ENCODE peak calls at places on chromosomes 7 and 10, in five cellular contexts. A is IMR-90, X is NT2/D1, Q is SK-N-SH, S is mesendoderm. K is an unnamed sample.
A peak's percentile ranks its signal among the peaks of the same experiment; 100 is the strongest.

GRCh38 chr10:126872768-126873167 is 32.5 kb upstream of the DOCK1 start:
- DNase-seq in A (no peak), X (peak; percentile 60), Q (no peak), S (peak; percentile 68), K (peak; percentile 31)

GRCh38 chr10:47040041-47040491 is 128.8 kb downstream of the PTPN20 start:
- DNase-seq in A (no peak), X (no peak), Q (no peak), S (no peak), K (no peak)

GRCh38 chr10:75982611-75983369 is 551.4 kb downstream of the LRMDA start:
- DNase-seq in A (peak; percentile 6), X (no peak), Q (no peak), S (no peak), K (no peak)

GRCh38 chr10:80133221-80133620 is 691 bp downstream of the PLAC9 start:
- DNase-seq in A (no peak), X (no peak), Q (no peak), S (no peak), K (no peak)

GRCh38 chr10:49791100-49791499 is 29.0 kb upstream of the OGDHL start:
- DNase-seq in A (no peak), X (no peak), Q (no peak), S (peak; percentile 37), K (no peak)

GRCh38 chr7:38171558-38172403 is 6.3 kb upstream of the STARD3NL start:
- DNase-seq in A (no peak), X (no peak), Q (no peak), S (no peak), K (no peak)

GRCh38 chr7:154497751-154498150 is 445.6 kb downstream of the DPP6 start:
- DNase-seq in A (no peak), X (no peak), Q (no peak), S (no peak), K (no peak)

GRCh38 chr7:132592238-132592946 is 16.1 kb upstream of the PLXNA4 start:
- DNase-seq in A (no peak), X (no peak), Q (peak; percentile 57), S (no peak), K (no peak)

GRCh38 chr7:73719806-73720169 is 319 bp upstream of the STX1A start:
- DNase-seq in A (no peak), X (no peak), Q (no peak), S (no peak), K (no peak)

GRCh38 chr10:1454428-1454827 is 282.9 kb downstream of the ADARB2 start:
- DNase-seq in A (no peak), X (no peak), Q (no peak), S (no peak), K (no peak)

GRCh38 chr7:111735661-111736323 is 173.5 kb upstream of the IMMP2L start:
- DNase-seq in A (peak; percentile 77), X (peak; percentile 49), Q (peak; percentile 77), S (peak; percentile 76), K (peak; percentile 76)

GRCh38 chr7:102866480-102866879 is 46.3 kb upstream of the LRRC17 start:
- DNase-seq in A (no peak), X (no peak), Q (no peak), S (no peak), K (no peak)

GRCh38 chr7:46802460-46802972 is 779.4 kb downstream of the TNS3 start:
- DNase-seq in A (no peak), X (no peak), Q (no peak), S (no peak), K (no peak)

GRCh38 chr7:30635798-30636197 is 41.1 kb downstream of the GARS1 start:
- DNase-seq in A (no peak), X (no peak), Q (no peak), S (no peak), K (no peak)

GRCh38 chr7:70589590-70589989 is 542.4 kb upstream of the GALNT17 start:
- DNase-seq in A (no peak), X (no peak), Q (no peak), S (no peak), K (no peak)

GRCh38 chr7:44208085-44208484 is 7.3 kb downstream of the YKT6 start:
- DNase-seq in A (no peak), X (no peak), Q (no peak), S (no peak), K (no peak)

GRCh38 chr10:53833908-53834307 is 967.1 kb downstream of the PCDH15 start:
- DNase-seq in A (no peak), X (no peak), Q (no peak), S (no peak), K (no peak)

GRCh38 chr7:197413-198335 is 5.3 kb downstream of the FAM20C start:
- DNase-seq in A (no peak), X (no peak), Q (no peak), S (no peak), K (no peak)

GRCh38 chr7:157495594-157495993 is 158.8 kb downstream of the DNAJB6 start:
- DNase-seq in A (no peak), X (no peak), Q (no peak), S (no peak), K (no peak)

GRCh38 chr10:42783181-42783549 is 570 bp downstream of the BMS1 start:
- DNase-seq in A (peak; percentile 74), X (no peak), Q (no peak), S (no peak), K (peak; percentile 29)

GRCh38 chr7:137903382-137904169 is 56.8 kb upstream of the DGKI start:
- DNase-seq in A (peak; percentile 82), X (peak; percentile 71), Q (peak; percentile 81), S (peak; percentile 81), K (peak; percentile 83)

GRCh38 chr7:88546808-88547207 is 212.7 kb upstream of the ZNF804B start:
- DNase-seq in A (no peak), X (peak; percentile 52), Q (peak; percentile 14), S (peak; percentile 80), K (peak; percentile 54)

GRCh38 chr7:92567460-92567859 is 22.7 kb downstream of the FAM133B start:
- DNase-seq in A (peak; percentile 59), X (no peak), Q (no peak), S (no peak), K (no peak)

GRCh38 chr7:82530361-82530760 is 86.8 kb upstream of the CACNA2D1 start:
- DNase-seq in A (no peak), X (peak; percentile 25), Q (no peak), S (peak; percentile 77), K (peak; percentile 70)

GRCh38 chr7:91405093-91405492 is 140.9 kb downstream of the FZD1 start:
- DNase-seq in A (no peak), X (no peak), Q (no peak), S (no peak), K (no peak)

GRCh38 chr7:47474937-47475879 is 106.7 kb downstream of the TNS3 start:
- DNase-seq in A (peak; percentile 96), X (peak; percentile 76), Q (peak; percentile 64), S (peak; percentile 95), K (no peak)

GRCh38 chr7:114214454-114214853 is 200.2 kb upstream of the FOXP2 start:
- DNase-seq in A (no peak), X (no peak), Q (no peak), S (peak; percentile 19), K (no peak)

GRCh38 chr7:157516911-157517781 is 180.3 kb downstream of the DNAJB6 start:
- DNase-seq in A (no peak), X (no peak), Q (no peak), S (no peak), K (no peak)

GRCh38 chr10:125011171-125011925 is 69.4 kb downstream of the ZRANB1 start:
- DNase-seq in A (no peak), X (no peak), Q (no peak), S (no peak), K (no peak)

GRCh38 chr10:125014086-125014830 is 72.3 kb downstream of the ZRANB1 start:
- DNase-seq in A (no peak), X (no peak), Q (no peak), S (no peak), K (no peak)

GRCh38 chr10:125013529-125013872 is 71.6 kb downstream of the ZRANB1 start:
- DNase-seq in A (no peak), X (no peak), Q (no peak), S (no peak), K (no peak)

GRCh38 chr10:125011926-125012705 is 70.2 kb downstream of the ZRANB1 start:
- DNase-seq in A (no peak), X (no peak), Q (no peak), S (no peak), K (no peak)

GRCh38 chr10:125012851-125013528 is 71.1 kb downstream of the ZRANB1 start:
- DNase-seq in A (no peak), X (no peak), Q (no peak), S (no peak), K (no peak)
- H3K4me1 ChIP-seq in A (peaks cover 3% of the 10 kb centered on the region), X (peaks cover 10% of the 10 kb centered on the region), Q (no peaks in the 10 kb centered on the region), S (peaks cover 5% of the 10 kb centered on the region), K (peaks cover 26% of the 10 kb centered on the region)

GRCh38 chr10:103640436-103641181 is 147.1 kb downstream of the NEURL1 start:
- DNase-seq in A (no peak), X (no peak), Q (no peak), S (no peak), K (no peak)

GRCh38 chr10:103637855-103638561 is 144.5 kb downstream of the NEURL1 start:
- DNase-seq in A (peak; percentile 92), X (no peak), Q (no peak), S (no peak), K (peak; percentile 33)

GRCh38 chr10:103636996-103637395 is 143.5 kb downstream of the NEURL1 start:
- DNase-seq in A (peak; percentile 43), X (no peak), Q (no peak), S (no peak), K (no peak)

GRCh38 chr10:103641326-103641725 is 147.8 kb downstream of the NEURL1 start:
- DNase-seq in A (no peak), X (no peak), Q (no peak), S (no peak), K (no peak)

DNA sequence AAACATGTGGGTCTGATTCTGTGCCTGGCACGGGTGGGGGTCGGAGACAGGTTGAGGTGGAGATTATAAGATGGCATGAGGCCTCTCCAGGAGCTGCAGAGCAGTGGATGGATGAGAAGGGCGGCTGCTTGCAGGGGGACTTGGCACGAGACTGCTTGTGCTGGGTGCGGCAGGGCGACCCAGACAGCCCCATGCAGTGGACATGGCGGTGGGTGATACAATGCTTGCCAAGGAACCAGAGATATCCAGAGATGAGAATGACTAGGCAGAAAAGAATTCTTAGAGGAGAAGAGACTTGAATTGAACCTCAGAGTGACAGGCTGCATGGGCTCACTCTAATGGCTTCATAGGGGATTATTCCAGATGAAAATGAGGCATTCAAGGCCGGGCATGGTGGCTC is 145.4 kb downstream of the NEURL1 start:
- DNase-seq in A (peak; percentile 38), X (no peak), Q (no peak), S (no peak), K (no peak)
- H3K9ac ChIP-seq in A (no peak overlapping the region), X (no peak overlapping the region), Q (no peak overlapping the region), S (no peak overlapping the region), K (no peak overlapping the region)

GRCh38 chr10:8454357-8454756 is 399.9 kb downstream of the GATA3 start:
- DNase-seq in A (no peak), X (no peak), Q (no peak), S (no peak), K (no peak)
- H3K4me1 ChIP-seq in A (no peaks in the 10 kb centered on the region), X (no peaks in the 10 kb centered on the region), Q (no peaks in the 10 kb centered on the region), S (no peaks in the 10 kb centered on the region), K (no peaks in the 10 kb centered on the region)

GRCh38 chr10:102131286-102132170 is 1.3 kb upstream of the PPRC1 start:
- DNase-seq in A (peak; percentile 64), X (no peak), Q (no peak), S (no peak), K (no peak)
- H3K9ac ChIP-seq in A (no peak overlapping the region), X (no peak overlapping the region), Q (no peak overlapping the region), S (no peak overlapping the region), K (no peak overlapping the region)

K was measured in neural progenitor cell.